ENCODE peak calls at places on chromosomes 1 and 21, in nine cellular contexts. One of them, this sample, is unnamed.

GRCh38 chr1:41498809-41499208 is 14.3 kb upstream of the EDN2 start:
- DNase-seq in stimulated activated CD4-positive, alpha-beta T cell treated with anti-CD3 and anti-CD28 coated beads, TNF-alpha, amount 100 ng/mL, for 24 hours: no peak
- DNase-seq in activated gamma-delta T cell treated with Interleukin-2 at 50 U/mL for 16 hours: no peak
- DNase-seq in T-cell: no peak
- DNase-seq in HFFc6: peak; percentile 24
- DNase-seq in caudate nucleus: no peak
- DNase-seq in AML-193: no peak
- DNase-seq in NCI-H510A: peak; percentile 54
- DNase-seq in MM.1S: no peak
- DNase-seq in this sample: no peak

GRCh38 chr1:16146888-16147614 is 8.8 kb downstream of the EPHA2 start:
- DNase-seq in stimulated activated CD4-positive, alpha-beta T cell treated with anti-CD3 and anti-CD28 coated beads, TNF-alpha, amount 100 ng/mL, for 24 hours: no peak
- DNase-seq in activated gamma-delta T cell treated with Interleukin-2 at 50 U/mL for 16 hours: no peak
- DNase-seq in T-cell: no peak
- DNase-seq in HFFc6: peak; percentile 70
- DNase-seq in caudate nucleus: no peak
- DNase-seq in AML-193: no peak
- DNase-seq in NCI-H510A: no peak
- DNase-seq in MM.1S: no peak
- DNase-seq in this sample: no peak

GRCh38 chr1:115158181-115158580 is 68.9 kb upstream of the TSPAN2 start:
- DNase-seq in stimulated activated CD4-positive, alpha-beta T cell treated with anti-CD3 and anti-CD28 coated beads, TNF-alpha, amount 100 ng/mL, for 24 hours: no peak
- DNase-seq in activated gamma-delta T cell treated with Interleukin-2 at 50 U/mL for 16 hours: no peak
- DNase-seq in T-cell: no peak
- DNase-seq in HFFc6: peak; percentile 81
- DNase-seq in caudate nucleus: no peak
- DNase-seq in AML-193: no peak
- DNase-seq in NCI-H510A: no peak
- DNase-seq in MM.1S: no peak
- DNase-seq in this sample: no peak

GRCh38 chr1:16993521-16994038 is 13.2 kb upstream of the MFAP2 start:
- DNase-seq in stimulated activated CD4-positive, alpha-beta T cell treated with anti-CD3 and anti-CD28 coated beads, TNF-alpha, amount 100 ng/mL, for 24 hours: no peak
- DNase-seq in activated gamma-delta T cell treated with Interleukin-2 at 50 U/mL for 16 hours: no peak
- DNase-seq in T-cell: no peak
- DNase-seq in HFFc6: no peak
- DNase-seq in caudate nucleus: no peak
- DNase-seq in AML-193: no peak
- DNase-seq in NCI-H510A: no peak
- DNase-seq in MM.1S: no peak
- DNase-seq in this sample: no peak

GRCh38 chr1:50977575-50978143 is 7.6 kb downstream of the CDKN2C start:
- DNase-seq in stimulated activated CD4-positive, alpha-beta T cell treated with anti-CD3 and anti-CD28 coated beads, TNF-alpha, amount 100 ng/mL, for 24 hours: no peak
- DNase-seq in activated gamma-delta T cell treated with Interleukin-2 at 50 U/mL for 16 hours: no peak
- DNase-seq in T-cell: no peak
- DNase-seq in HFFc6: peak; percentile 38
- DNase-seq in caudate nucleus: no peak
- DNase-seq in AML-193: no peak
- DNase-seq in NCI-H510A: no peak
- DNase-seq in MM.1S: peak; percentile 30
- DNase-seq in this sample: peak; percentile 67

GRCh38 chr1:35603468-35603867 is 30.4 kb downstream of the TFAP2E start:
- DNase-seq in stimulated activated CD4-positive, alpha-beta T cell treated with anti-CD3 and anti-CD28 coated beads, TNF-alpha, amount 100 ng/mL, for 24 hours: no peak
- DNase-seq in activated gamma-delta T cell treated with Interleukin-2 at 50 U/mL for 16 hours: no peak
- DNase-seq in T-cell: no peak
- DNase-seq in HFFc6: no peak
- DNase-seq in caudate nucleus: no peak
- DNase-seq in AML-193: no peak
- DNase-seq in NCI-H510A: no peak
- DNase-seq in MM.1S: no peak
- DNase-seq in this sample: no peak

GRCh38 chr1:213376862-213377372 is 325.9 kb downstream of the RPS6KC1 start:
- DNase-seq in stimulated activated CD4-positive, alpha-beta T cell treated with anti-CD3 and anti-CD28 coated beads, TNF-alpha, amount 100 ng/mL, for 24 hours: no peak
- DNase-seq in activated gamma-delta T cell treated with Interleukin-2 at 50 U/mL for 16 hours: no peak
- DNase-seq in T-cell: no peak
- DNase-seq in HFFc6: no peak
- DNase-seq in caudate nucleus: no peak
- DNase-seq in AML-193: no peak
- DNase-seq in NCI-H510A: no peak
- DNase-seq in MM.1S: no peak
- DNase-seq in this sample: no peak

GRCh38 chr21:27425172-27425571 is 458.3 kb upstream of the ADAMTS5 start:
- DNase-seq in stimulated activated CD4-positive, alpha-beta T cell treated with anti-CD3 and anti-CD28 coated beads, TNF-alpha, amount 100 ng/mL, for 24 hours: no peak
- DNase-seq in activated gamma-delta T cell treated with Interleukin-2 at 50 U/mL for 16 hours: no peak
- DNase-seq in T-cell: no peak
- DNase-seq in HFFc6: no peak
- DNase-seq in caudate nucleus: no peak
- DNase-seq in AML-193: no peak
- DNase-seq in NCI-H510A: no peak
- DNase-seq in MM.1S: no peak
- DNase-seq in this sample: no peak

GRCh38 chr1:154730251-154730650 is 122.3 kb upstream of the ADAR start:
- DNase-seq in stimulated activated CD4-positive, alpha-beta T cell treated with anti-CD3 and anti-CD28 coated beads, TNF-alpha, amount 100 ng/mL, for 24 hours: no peak
- DNase-seq in activated gamma-delta T cell treated with Interleukin-2 at 50 U/mL for 16 hours: no peak
- DNase-seq in T-cell: no peak
- DNase-seq in HFFc6: peak; percentile 55
- DNase-seq in caudate nucleus: no peak
- DNase-seq in AML-193: no peak
- DNase-seq in NCI-H510A: peak; percentile 81
- DNase-seq in MM.1S: no peak
- DNase-seq in this sample: no peak

GRCh38 chr1:6180215-6180577 is at the start of gene CHD5:
- DNase-seq in stimulated activated CD4-positive, alpha-beta T cell treated with anti-CD3 and anti-CD28 coated beads, TNF-alpha, amount 100 ng/mL, for 24 hours: no peak
- DNase-seq in activated gamma-delta T cell treated with Interleukin-2 at 50 U/mL for 16 hours: no peak
- DNase-seq in T-cell: no peak
- DNase-seq in HFFc6: no peak
- DNase-seq in caudate nucleus: no peak
- DNase-seq in AML-193: no peak
- DNase-seq in NCI-H510A: no peak
- DNase-seq in MM.1S: no peak
- DNase-seq in this sample: no peak

GRCh38 chr1:43530483-43531452 is at the start of gene PTPRF:
- DNase-seq in stimulated activated CD4-positive, alpha-beta T cell treated with anti-CD3 and anti-CD28 coated beads, TNF-alpha, amount 100 ng/mL, for 24 hours: no peak
- DNase-seq in activated gamma-delta T cell treated with Interleukin-2 at 50 U/mL for 16 hours: no peak
- DNase-seq in T-cell: no peak
- DNase-seq in HFFc6: peak; percentile 9
- DNase-seq in caudate nucleus: peak; percentile 30
- DNase-seq in AML-193: no peak
- DNase-seq in NCI-H510A: peak; percentile 97
- DNase-seq in MM.1S: peak; percentile 33
- DNase-seq in this sample: peak; percentile 55

GRCh38 chr1:19009882-19010321 is 53.4 kb upstream of the IFFO2 start:
- DNase-seq in stimulated activated CD4-positive, alpha-beta T cell treated with anti-CD3 and anti-CD28 coated beads, TNF-alpha, amount 100 ng/mL, for 24 hours: no peak
- DNase-seq in activated gamma-delta T cell treated with Interleukin-2 at 50 U/mL for 16 hours: no peak
- DNase-seq in T-cell: no peak
- DNase-seq in HFFc6: peak; percentile 86
- DNase-seq in caudate nucleus: no peak
- DNase-seq in AML-193: no peak
- DNase-seq in NCI-H510A: no peak
- DNase-seq in MM.1S: no peak
- DNase-seq in this sample: no peak

GRCh38 chr1:207423560-207424292 is 30.4 kb upstream of the CR2 start:
- DNase-seq in stimulated activated CD4-positive, alpha-beta T cell treated with anti-CD3 and anti-CD28 coated beads, TNF-alpha, amount 100 ng/mL, for 24 hours: no peak
- DNase-seq in activated gamma-delta T cell treated with Interleukin-2 at 50 U/mL for 16 hours: no peak
- DNase-seq in T-cell: no peak
- DNase-seq in HFFc6: no peak
- DNase-seq in caudate nucleus: no peak
- DNase-seq in AML-193: no peak
- DNase-seq in NCI-H510A: no peak
- DNase-seq in MM.1S: no peak
- DNase-seq in this sample: no peak

GRCh38 chr21:35256468-35256988 is 207.4 kb upstream of the RUNX1 start:
- DNase-seq in stimulated activated CD4-positive, alpha-beta T cell treated with anti-CD3 and anti-CD28 coated beads, TNF-alpha, amount 100 ng/mL, for 24 hours: no peak
- DNase-seq in activated gamma-delta T cell treated with Interleukin-2 at 50 U/mL for 16 hours: no peak
- DNase-seq in T-cell: no peak
- DNase-seq in HFFc6: peak; percentile 96
- DNase-seq in caudate nucleus: no peak
- DNase-seq in AML-193: no peak
- DNase-seq in NCI-H510A: peak; percentile 94
- DNase-seq in MM.1S: no peak
- DNase-seq in this sample: no peak

GRCh38 chr1:7299329-7299799 is 471.7 kb upstream of the VAMP3 start:
- DNase-seq in stimulated activated CD4-positive, alpha-beta T cell treated with anti-CD3 and anti-CD28 coated beads, TNF-alpha, amount 100 ng/mL, for 24 hours: no peak
- DNase-seq in activated gamma-delta T cell treated with Interleukin-2 at 50 U/mL for 16 hours: no peak
- DNase-seq in T-cell: no peak
- DNase-seq in HFFc6: peak; percentile 93
- DNase-seq in caudate nucleus: peak; percentile 17
- DNase-seq in AML-193: no peak
- DNase-seq in NCI-H510A: no peak
- DNase-seq in MM.1S: no peak
- DNase-seq in this sample: no peak

GRCh38 chr1:53332833-53333232 is 5.0 kb upstream of the LRP8 start:
- DNase-seq in stimulated activated CD4-positive, alpha-beta T cell treated with anti-CD3 and anti-CD28 coated beads, TNF-alpha, amount 100 ng/mL, for 24 hours: no peak
- DNase-seq in activated gamma-delta T cell treated with Interleukin-2 at 50 U/mL for 16 hours: no peak
- DNase-seq in T-cell: no peak
- DNase-seq in HFFc6: no peak
- DNase-seq in caudate nucleus: no peak
- DNase-seq in AML-193: no peak
- DNase-seq in NCI-H510A: no peak
- DNase-seq in MM.1S: no peak
- DNase-seq in this sample: no peak

GRCh38 chr1:161187311-161187710 is 10.0 kb upstream of the B4GALT3 start:
- DNase-seq in stimulated activated CD4-positive, alpha-beta T cell treated with anti-CD3 and anti-CD28 coated beads, TNF-alpha, amount 100 ng/mL, for 24 hours: no peak
- DNase-seq in activated gamma-delta T cell treated with Interleukin-2 at 50 U/mL for 16 hours: no peak
- DNase-seq in T-cell: no peak
- DNase-seq in HFFc6: no peak
- DNase-seq in caudate nucleus: no peak
- DNase-seq in AML-193: no peak
- DNase-seq in NCI-H510A: no peak
- DNase-seq in MM.1S: no peak
- DNase-seq in this sample: no peak

GRCh38 chr1:185292237-185292636 is 24.8 kb downstream of the IVNS1ABP start:
- DNase-seq in stimulated activated CD4-positive, alpha-beta T cell treated with anti-CD3 and anti-CD28 coated beads, TNF-alpha, amount 100 ng/mL, for 24 hours: no peak
- DNase-seq in activated gamma-delta T cell treated with Interleukin-2 at 50 U/mL for 16 hours: no peak
- DNase-seq in T-cell: no peak
- DNase-seq in HFFc6: no peak
- DNase-seq in caudate nucleus: no peak
- DNase-seq in AML-193: peak; percentile 25
- DNase-seq in NCI-H510A: no peak
- DNase-seq in MM.1S: no peak
- DNase-seq in this sample: no peak

GRCh38 chr1:228807904-228808487 is 72.7 kb downstream of the RHOU start:
- DNase-seq in stimulated activated CD4-positive, alpha-beta T cell treated with anti-CD3 and anti-CD28 coated beads, TNF-alpha, amount 100 ng/mL, for 24 hours: no peak
- DNase-seq in activated gamma-delta T cell treated with Interleukin-2 at 50 U/mL for 16 hours: no peak
- DNase-seq in T-cell: no peak
- DNase-seq in HFFc6: no peak
- DNase-seq in caudate nucleus: no peak
- DNase-seq in AML-193: no peak
- DNase-seq in NCI-H510A: no peak
- DNase-seq in MM.1S: no peak
- DNase-seq in this sample: no peak

This sample was measured in natural killer cell treated with Interleukin-12 subunit alpha and Interleukin-12 subunit beta and Interleukin-15 and Interleukin-18, amount 100 ng/mL, for 72 hours.